ENCODE peak calls at places on chromosomes 6 and 20, in four cellular contexts. G, E, D and C are unnamed samples.

GRCh38 chr6:168865-169455 is 123.3 kb upstream of the DUSP22 start:
- DNase-seq in G (peak), D (peak), E (no peak), C (peak)

GRCh38 chr6:28537509-28538140 is 11.9 kb downstream of the GPX5 start:
- DNase-seq in G (no peak), D (peak), E (peak), C (no peak)

GRCh38 chr6:139369568-139370046 is 4.8 kb downstream of the CITED2 start:
- DNase-seq in E (no peak), D (peak), G (no peak), C (peak)

GRCh38 chr6:142474446-142475289 is 172.9 kb downstream of the ADGRG6 start:
- DNase-seq in E (peak), G (peak), D (peak), C (peak)

GRCh38 chr6:31400467-31401289 is 2.7 kb upstream of the MICA start:
- DNase-seq in D (peak), G (no peak), E (peak), C (peak)

GRCh38 chr6:45424628-45424955 is 46.9 kb upstream of the SUPT3H start:
- DNase-seq in G (no peak), D (no peak), E (no peak), C (no peak)

GRCh38 chr6:3870528-3870925 is 21.4 kb downstream of the FAM50B start:
- DNase-seq in E (no peak), G (no peak), D (no peak), C (no peak)

GRCh38 chr20:59751075-59751711 is 146.9 kb downstream of the PHACTR3 start:
- DNase-seq in G (no peak), E (peak), D (peak), C (no peak)

GRCh38 chr6:33505544-33506330 is 51.4 kb downstream of the ZBTB9 start:
- DNase-seq in D (no peak), E (no peak), G (no peak), C (no peak)

GRCh38 chr6:126267621-126268020 is 72.3 kb upstream of the CENPW start:
- DNase-seq in G (no peak), E (no peak), D (no peak), C (no peak)

GRCh38 chr6:3013901-3014674 is 14.4 kb downstream of the NQO2 start:
- DNase-seq in D (no peak), G (no peak), E (no peak), C (no peak)

GRCh38 chr6:159761873-159762680 is at the start of gene ACAT2:
- DNase-seq in G (peak), D (peak), E (peak), C (peak)

GRCh38 chr6:44416103-44416502 is 28.6 kb downstream of the CDC5L start:
- DNase-seq in G (no peak), D (peak), E (no peak), C (peak)